ENCODE peak calls at places on chromosomes 6 and 20, in seven cellular contexts. O is heart left ventricle; M is stimulated activated CD8-positive, alpha-beta memory T cell treated with anti-CD3 and anti-CD28 coated beads, Interleukin-12 subunit alpha, Interleukin-12 subunit beta, amount 100 ng/mL, for 4 hours; G is stimulated activated naive B cell treated with anti-CD40 and anti-IgM and Interleukin-4, amounts not matched to agents 10 μg/mL and 1 μg/mL and 100 μg/mL, for 72 hours; V is A172; K is NCI-H748 treated with DMSO at 0.1 percent for 48 hours; W is stimulated activated CD4-positive, alpha-beta T cell treated with anti-CD3 and anti-CD28 coated beads, TNF-alpha, amount 100 ng/mL, for 24 hours. B is an unnamed sample.
A peak's percentile ranks its signal among the peaks of the same experiment; 100 is the strongest.

GRCh38 chr6:148893481-148893880 is 146.7 kb downstream of the UST start:
- DNase-seq in G (no peak), V (no peak), M (no peak), K (no peak), W (no peak), O (no peak), B (no peak)

GRCh38 chr6:31498748-31499147 is 803 bp downstream of the MICB start:
- DNase-seq in G (no peak), M (no peak), V (no peak), O (no peak), K (no peak), W (no peak), B (no peak)

GRCh38 chr6:14601490-14601889 is 483.9 kb downstream of the CD83 start:
- DNase-seq in K (peak; percentile 91), W (no peak), O (no peak), G (no peak), M (no peak), V (no peak), B (no peak)

GRCh38 chr6:74510878-74511277 is 695.0 kb downstream of the COL12A1 start:
- DNase-seq in O (no peak), K (no peak), V (no peak), G (no peak), M (no peak), W (no peak), B (no peak)

GRCh38 chr6:140537834-140538680 is 1163.6 kb upstream of the CITED2 start:
- DNase-seq in G (no peak), V (peak; percentile 91), M (no peak), W (no peak), O (no peak), K (no peak), B (peak; percentile 100)

GRCh38 chr20:33124994-33125393 is 43.0 kb upstream of the BPIFA2 start:
- DNase-seq in K (no peak), M (no peak), O (no peak), V (no peak), W (no peak), G (no peak), B (no peak)

GRCh38 chr20:48920527-48921167 is 864 bp upstream of the ARFGEF2 start:
- DNase-seq in K (no peak), G (no peak), W (no peak), O (no peak), M (no peak), V (no peak), B (no peak)

GRCh38 chr6:74891358-74891811 is 314.5 kb downstream of the COL12A1 start:
- DNase-seq in O (no peak), W (no peak), M (no peak), K (no peak), G (no peak), V (no peak), B (peak; percentile 41)

GRCh38 chr6:150144294-150144868 is 1.5 kb downstream of the PPP1R14C start:
- DNase-seq in W (no peak), K (no peak), G (no peak), V (no peak), O (no peak), M (no peak), B (no peak)

GRCh38 chr6:25192562-25192961 is 86.6 kb upstream of the CARMIL1 start:
- DNase-seq in O (no peak), V (peak; percentile 57), K (no peak), W (no peak), M (no peak), G (no peak), B (no peak)

GRCh38 chr20:51650685-51651134 is 108.2 kb upstream of the NFATC2 start:
- DNase-seq in K (no peak), W (no peak), G (no peak), M (no peak), O (no peak), V (no peak), B (peak; percentile 12)

GRCh38 chr6:106448000-106448426 is 87.5 kb downstream of the CRYBG1 start:
- DNase-seq in V (no peak), W (no peak), M (peak; percentile 1), G (peak; percentile 44), K (no peak), O (peak; percentile 29), B (no peak)

GRCh38 chr6:110216140-110216539 is 35.9 kb downstream of the CDC40 start:
- DNase-seq in K (no peak), G (no peak), W (no peak), O (no peak), M (no peak), V (no peak), B (no peak)

GRCh38 chr6:100468013-100468622 is 3.4 kb upstream of the SIM1 start:
- DNase-seq in G (no peak), V (no peak), M (no peak), O (no peak), W (no peak), K (no peak), B (no peak)

GRCh38 chr6:139146317-139146726 is 11.4 kb downstream of the HECA start:
- DNase-seq in W (no peak), M (no peak), K (no peak), O (no peak), V (no peak), G (no peak), B (no peak)

GRCh38 chr6:68194846-68195478 is 440.1 kb upstream of the ADGRB3 start:
- DNase-seq in G (no peak), W (no peak), K (no peak), V (no peak), O (no peak), M (no peak), B (no peak)

GRCh38 chr20:63383556-63383955 is 22.4 kb upstream of the CHRNA4 start:
- DNase-seq in K (no peak), V (no peak), O (no peak), M (no peak), G (no peak), W (no peak), B (no peak)

GRCh38 chr6:34519971-34520644 is 36.0 kb downstream of the SPDEF start:
- DNase-seq in K (no peak), W (no peak), M (no peak), O (no peak), V (no peak), G (no peak), B (no peak)

GRCh38 chr20:3222635-3223600 is 13.6 kb downstream of the ITPA start:
- DNase-seq in G (peak; percentile 40), W (no peak), O (peak; percentile 65), V (no peak), K (peak; percentile 97), M (no peak), B (no peak)

GRCh38 chr6:41680182-41680965 is 42.1 kb downstream of the MDFI start:
- DNase-seq in O (no peak), K (no peak), M (no peak), G (no peak), W (no peak), V (no peak), B (no peak)

GRCh38 chr20:40255368-40255767 is 433.7 kb downstream of the MAFB start:
- DNase-seq in G (no peak), V (no peak), M (no peak), K (no peak), O (no peak), W (no peak), B (no peak)

GRCh38 chr20:31494131-31494530 is 19.0 kb downstream of the REM1 start:
- DNase-seq in W (no peak), K (no peak), G (no peak), M (no peak), O (no peak), V (peak; percentile 59), B (peak; percentile 19)

GRCh38 chr6:149851461-149851860 is 12.7 kb downstream of the LRP11 start:
- DNase-seq in O (no peak), K (no peak), M (no peak), W (no peak), G (no peak), V (no peak), B (peak; percentile 31)

GRCh38 chr20:48673485-48673884 is 154.3 kb downstream of the PREX1 start:
- DNase-seq in W (no peak), G (no peak), O (no peak), V (no peak), K (no peak), M (no peak), B (no peak)

GRCh38 chr6:91534614-91535013 is 947.7 kb upstream of the MAP3K7 start:
- DNase-seq in K (no peak), V (no peak), M (no peak), W (no peak), O (no peak), G (no peak), B (no peak)

GRCh38 chr20:23039885-23040508 is 4.9 kb downstream of the SSTR4 start:
- DNase-seq in O (no peak), M (no peak), V (peak; percentile 21), G (no peak), W (no peak), K (no peak), B (no peak)

GRCh38 chr20:63568986-63569949 is 4.8 kb downstream of the HELZ2 start:
- DNase-seq in M (no peak), W (no peak), V (no peak), K (no peak), G (no peak), O (no peak), B (no peak)

GRCh38 chr6:14382381-14383236 is 265.0 kb downstream of the CD83 start:
- DNase-seq in V (no peak), O (no peak), K (peak; percentile 55), G (no peak), W (no peak), M (no peak), B (no peak)

GRCh38 chr20:62365814-62366369 is 1.2 kb downstream of the LAMA5 start:
- DNase-seq in G (no peak), K (no peak), V (peak; percentile 78), M (no peak), O (peak; percentile 56), W (no peak), B (no peak)

B was measured in GM04503.